ENCODE peak calls at places on chromosomes 3 and 15, in nine cellular contexts. A, U, I, X, G, P, M, Y and D are unnamed samples.

GRCh38 chr3:44032487-44032886 is 209.2 kb upstream of the TOPAZ1 start:
- DNase-seq in A (no peak), U (no peak), I (no peak), X (no peak), G (no peak), P (no peak), M (no peak), Y (no peak), D (no peak)

GRCh38 chr3:50415813-50416212 is 56.5 kb upstream of the TMEM115 start:
- DNase-seq in A (no peak), U (no peak), I (no peak), X (no peak), G (no peak), P (peak), M (no peak), Y (no peak), D (no peak)

GRCh38 chr15:67863442-67863987 is 23.7 kb upstream of the RNU6-1 start:
- DNase-seq in A (peak), U (peak), I (peak), X (peak), G (peak), P (peak), M (peak), Y (peak), D (peak)

GRCh38 chr3:46371802-46372340 is 1.1 kb downstream of the CCR5 start:
- DNase-seq in A (no peak), U (no peak), I (no peak), X (no peak), G (no peak), P (no peak), M (no peak), Y (no peak), D (no peak)

GRCh38 chr15:97875025-97875512 is 85.4 kb upstream of the ARRDC4 start:
- DNase-seq in A (no peak), U (no peak), I (no peak), X (no peak), G (peak), P (no peak), M (no peak), Y (no peak), D (no peak)

GRCh38 chr15:40287968-40288367 is 5.1 kb upstream of the ANKRD63 start:
- DNase-seq in A (no peak), U (no peak), I (no peak), X (no peak), G (peak), P (no peak), M (no peak), Y (no peak), D (no peak)

GRCh38 chr15:100559330-100559729 is 30.6 kb upstream of the CERS3 start:
- DNase-seq in A (no peak), U (no peak), I (no peak), X (no peak), G (no peak), P (peak), M (peak), Y (peak), D (peak)

GRCh38 chr3:15722877-15723623 is 74.7 kb downstream of the ANKRD28 start:
- DNase-seq in A (no peak), U (no peak), I (no peak), X (no peak), G (no peak), P (no peak), M (no peak), Y (no peak), D (no peak)

GRCh38 chr3:56700136-56700535 is 17.1 kb upstream of the TASOR start:
- DNase-seq in A (no peak), U (no peak), I (no peak), X (no peak), G (no peak), P (no peak), M (no peak), Y (no peak), D (no peak)

GRCh38 chr3:9078561-9079240 is 115.4 kb upstream of the RAD18 start:
- DNase-seq in A (no peak), U (peak), I (no peak), X (no peak), G (peak), P (no peak), M (no peak), Y (no peak), D (no peak)

GRCh38 chr3:139555249-139555648 is 15.7 kb upstream of the RBP1 start:
- DNase-seq in A (no peak), U (no peak), I (no peak), X (no peak), G (no peak), P (no peak), M (no peak), Y (peak), D (no peak)

GRCh38 chr15:71807125-71807629 is 3.2 kb upstream of the NR2E3 start:
- DNase-seq in A (no peak), U (no peak), I (no peak), X (no peak), G (no peak), P (no peak), M (no peak), Y (no peak), D (no peak)

GRCh38 chr3:38528457-38528856 is 32.3 kb downstream of the EXOG start:
- DNase-seq in A (no peak), U (no peak), I (no peak), X (no peak), G (no peak), P (no peak), M (no peak), Y (no peak), D (no peak)

GRCh38 chr15:52193321-52193720 is 2.1 kb upstream of the GNB5 start:
- DNase-seq in A (no peak), U (no peak), I (no peak), X (no peak), G (no peak), P (no peak), M (no peak), Y (no peak), D (no peak)

GRCh38 chr15:90550919-90551318 is 21.2 kb downstream of the CRTC3 start:
- DNase-seq in A (no peak), U (no peak), I (no peak), X (no peak), G (no peak), P (no peak), M (no peak), Y (no peak), D (no peak)

GRCh38 chr3:21745971-21746370 is 5.0 kb downstream of the ZNF385D start:
- DNase-seq in A (no peak), U (no peak), I (no peak), X (no peak), G (no peak), P (no peak), M (no peak), Y (peak), D (no peak)

GRCh38 chr15:65512807-65513416 is 4.6 kb downstream of the DPP8 start:
- DNase-seq in A (peak), U (no peak), I (peak), X (peak), G (no peak), P (peak), M (no peak), Y (no peak), D (no peak)

GRCh38 chr3:47874913-47875312 is 72.0 kb downstream of the DHX30 start:
- DNase-seq in A (no peak), U (no peak), I (no peak), X (no peak), G (no peak), P (no peak), M (no peak), Y (peak), D (no peak)

GRCh38 chr3:9862391-9863235 is 17.4 kb downstream of the CIDEC start:
- DNase-seq in A (no peak), U (no peak), I (peak), X (peak), G (peak), P (no peak), M (peak), Y (no peak), D (peak)

GRCh38 chr3:48552111-48552911 is 4.3 kb downstream of the PFKFB4 start:
- DNase-seq in A (peak), U (no peak), I (no peak), X (no peak), G (no peak), P (no peak), M (no peak), Y (no peak), D (peak)

GRCh38 chr3:10520118-10520517 is 14.7 kb upstream of the ATP2B2 start:
- DNase-seq in A (no peak), U (no peak), I (no peak), X (peak), G (no peak), P (no peak), M (no peak), Y (no peak), D (peak)

GRCh38 chr3:56468184-56469106 is at the start of gene ERC2:
- DNase-seq in A (no peak), U (no peak), I (peak), X (peak), G (peak), P (no peak), M (peak), Y (no peak), D (peak)

GRCh38 chr3:156675744-156676466 is 1.5 kb downstream of the TIPARP start:
- DNase-seq in A (peak), U (peak), I (peak), X (peak), G (peak), P (peak), M (peak), Y (peak), D (peak)

GRCh38 chr3:141401095-141401494 is 32.8 kb downstream of the ZBTB38 start:
- DNase-seq in A (no peak), U (no peak), I (no peak), X (no peak), G (no peak), P (no peak), M (no peak), Y (no peak), D (no peak)

GRCh38 chr3:141403576-141403975 is 35.3 kb downstream of the ZBTB38 start:
- DNase-seq in A (no peak), U (no peak), I (no peak), X (no peak), G (no peak), P (no peak), M (no peak), Y (no peak), D (no peak)

GRCh38 chr3:141399979-141400971 is 32.0 kb downstream of the ZBTB38 start:
- DNase-seq in A (no peak), U (no peak), I (no peak), X (no peak), G (no peak), P (no peak), M (peak), Y (no peak), D (no peak)

GRCh38 chr3:141402476-141403171 is 34.3 kb downstream of the ZBTB38 start:
- DNase-seq in A (peak), U (no peak), I (peak), X (peak), G (peak), P (peak), M (peak), Y (peak), D (peak)

GRCh38 chr3:141401584-141402475 is 33.5 kb downstream of the ZBTB38 start:
- DNase-seq in A (no peak), U (no peak), I (peak), X (peak), G (peak), P (no peak), M (peak), Y (no peak), D (peak)
- TF ChIP-seq POLR2A in A (no peak), U (no peak), I (no peak), X (no peak), G (peak), P (no peak), M (peak), Y (no peak), D (no peak)

GRCh38 chr3:194518652-194519051 is 31.9 kb upstream of the ATP13A3 start:
- DNase-seq in A (no peak), U (no peak), I (no peak), X (no peak), G (no peak), P (no peak), M (no peak), Y (peak), D (no peak)

GRCh38 chr3:194512895-194513601 is 26.2 kb upstream of the ATP13A3 start:
- DNase-seq in A (no peak), U (no peak), I (no peak), X (no peak), G (no peak), P (no peak), M (no peak), Y (no peak), D (peak)

GRCh38 chr3:194517333-194517732 is 30.5 kb upstream of the ATP13A3 start:
- DNase-seq in A (no peak), U (no peak), I (no peak), X (no peak), G (no peak), P (no peak), M (no peak), Y (no peak), D (no peak)

GRCh38 chr3:194508486-194509449 is 22.0 kb upstream of the ATP13A3 start:
- DNase-seq in A (no peak), U (no peak), I (no peak), X (no peak), G (no peak), P (no peak), M (no peak), Y (no peak), D (no peak)

DNA sequence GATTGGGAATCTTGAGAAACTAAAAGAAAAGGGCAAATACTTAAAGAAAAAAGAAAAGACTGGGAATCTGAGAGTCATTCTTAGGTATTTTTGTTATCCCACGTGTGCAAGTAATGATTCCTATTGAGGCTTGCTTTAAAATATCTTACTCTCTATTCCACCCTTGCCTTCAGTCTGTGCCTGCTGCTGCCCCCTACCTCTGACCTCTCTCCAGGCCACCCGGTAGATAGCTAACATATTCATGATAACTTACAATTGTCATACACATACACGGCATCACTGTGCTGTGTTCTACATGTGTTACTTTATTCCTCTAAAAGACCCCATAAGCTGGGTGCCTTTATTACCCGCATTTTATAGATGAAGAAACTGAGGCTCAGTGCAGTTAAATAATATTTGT is 27.8 kb upstream of the ATP13A3 start:
- DNase-seq in A (no peak), U (no peak), I (no peak), X (no peak), G (no peak), P (no peak), M (no peak), Y (no peak), D (no peak)
- TF ChIP-seq CTCF in A (no peak), U (peak), I (no peak), X (no peak), G (no peak), P (no peak), M (no peak), Y (no peak), D (no peak)

GRCh38 chr3:122581622-122582021 is 4.2 kb downstream of the PARP15 start:
- DNase-seq in A (no peak), U (no peak), I (no peak), X (no peak), G (no peak), P (no peak), M (no peak), Y (no peak), D (no peak)

GRCh38 chr3:122572940-122573412 is 4.5 kb upstream of the PARP15 start:
- DNase-seq in A (no peak), U (no peak), I (no peak), X (no peak), G (no peak), P (no peak), M (no peak), Y (peak), D (peak)

GRCh38 chr3:122578110-122578740 is 775 bp downstream of the PARP15 start:
- DNase-seq in A (no peak), U (no peak), I (no peak), X (no peak), G (no peak), P (no peak), M (no peak), Y (no peak), D (no peak)

GRCh38 chr3:122576174-122576940 is 1.1 kb upstream of the PARP15 start:
- DNase-seq in A (no peak), U (no peak), I (no peak), X (no peak), G (no peak), P (no peak), M (no peak), Y (no peak), D (no peak)

DNA sequence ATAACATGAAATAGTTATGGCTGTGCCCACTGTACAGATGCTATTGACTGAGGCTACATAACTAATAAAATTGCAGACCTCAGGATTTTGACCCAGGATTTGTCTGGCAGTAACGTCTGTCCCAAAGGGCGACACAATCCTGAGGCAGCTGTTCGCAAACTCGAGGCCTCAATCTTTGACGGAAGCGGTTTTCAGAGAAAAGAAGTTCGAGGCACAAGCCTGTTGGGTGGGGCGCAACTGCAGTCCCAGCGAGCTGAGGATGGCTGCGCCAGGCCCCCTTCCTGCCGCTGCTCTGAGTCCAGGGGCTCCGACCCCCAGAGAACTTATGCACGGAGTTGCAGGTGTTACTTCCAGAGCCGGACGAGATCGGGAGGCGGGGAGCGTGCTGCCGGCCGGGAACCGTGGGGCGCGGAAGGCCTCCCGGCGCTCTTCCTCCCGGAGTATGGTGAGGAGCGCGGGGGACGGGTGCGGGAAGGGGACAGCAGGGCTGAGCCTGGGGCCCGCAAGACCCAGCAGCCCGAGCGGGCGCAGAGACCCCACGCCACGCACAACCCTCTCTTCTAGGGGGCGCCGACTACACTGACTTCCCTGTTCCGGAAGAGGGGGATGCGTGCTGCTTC is at the start of gene PARP15:
- DNase-seq in A (no peak), U (no peak), I (no peak), X (peak), G (no peak), P (no peak), M (peak), Y (no peak), D (no peak)
- TF ChIP-seq POLR2A in A (no peak), U (no peak), I (no peak), X (no peak), G (no peak), P (no peak), M (no peak), Y (no peak), D (no peak)

DNA sequence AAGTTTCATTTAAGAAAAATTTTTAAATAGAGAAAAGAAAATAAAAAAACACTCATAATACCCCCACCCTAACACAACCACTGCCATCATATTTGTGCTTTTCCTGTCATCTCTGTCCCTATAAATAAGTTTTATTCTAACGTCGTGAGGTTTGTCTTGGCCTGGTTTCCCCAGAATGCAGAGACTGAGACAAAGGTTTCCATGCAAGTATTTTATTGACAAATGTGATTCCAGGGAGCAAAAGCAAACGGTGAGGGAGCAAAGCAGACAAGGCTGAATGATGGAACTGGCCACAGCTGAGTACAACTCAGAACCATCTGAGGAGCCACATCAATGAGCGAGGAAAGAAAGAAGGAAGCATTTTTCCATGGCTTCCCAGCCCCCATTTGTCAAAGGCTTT is 37.7 kb upstream of the LARS2 start:
- DNase-seq in A (no peak), U (no peak), I (no peak), X (no peak), G (no peak), P (no peak), M (no peak), Y (no peak), D (no peak)
- TF ChIP-seq CTCF in A (no peak), U (no peak), I (no peak), X (no peak), G (no peak), P (no peak), M (no peak), Y (no peak), D (no peak)

GRCh38 chr3:72324253-72324811 is 523.9 kb downstream of the SHQ1 start:
- DNase-seq in A (no peak), U (no peak), I (no peak), X (no peak), G (no peak), P (no peak), M (no peak), Y (no peak), D (no peak)

GRCh38 chr3:72323794-72324193 is 524.5 kb downstream of the SHQ1 start:
- DNase-seq in A (peak), U (no peak), I (no peak), X (no peak), G (no peak), P (no peak), M (no peak), Y (no peak), D (no peak)

GRCh38 chr3:72320096-72320910 is 527.9 kb downstream of the SHQ1 start:
- DNase-seq in A (no peak), U (no peak), I (no peak), X (no peak), G (no peak), P (no peak), M (no peak), Y (no peak), D (no peak)

GRCh38 chr3:72320911-72321385 is 527.3 kb downstream of the SHQ1 start:
- DNase-seq in A (no peak), U (no peak), I (peak), X (no peak), G (no peak), P (no peak), M (no peak), Y (no peak), D (no peak)

GRCh38 chr3:72322264-72322976 is 525.8 kb downstream of the SHQ1 start:
- DNase-seq in A (no peak), U (no peak), I (no peak), X (no peak), G (no peak), P (no peak), M (no peak), Y (no peak), D (no peak)
- TF ChIP-seq POLR2A in A (no peak), U (no peak), I (no peak), X (no peak), G (no peak), P (no peak), M (no peak), Y (no peak), D (no peak)

GRCh38 chr15:29821416-29822099 is 710 bp downstream of the TJP1 start:
- DNase-seq in A (peak), U (peak), I (peak), X (peak), G (peak), P (peak), M (peak), Y (peak), D (peak)
- TF ChIP-seq CTCF in A (no peak), U (no peak), I (no peak), X (no peak), G (no peak), P (no peak), M (peak), Y (peak), D (no peak)

GRCh38 chr15:85380860-85381535 is 595 bp downstream of the AKAP13 start:
- DNase-seq in A (no peak), U (no peak), I (peak), X (peak), G (peak), P (peak), M (peak), Y (no peak), D (peak)
- TF ChIP-seq POLR2A in A (no peak), U (no peak), I (no peak), X (no peak), G (no peak), P (no peak), M (no peak), Y (no peak), D (no peak)

DNA sequence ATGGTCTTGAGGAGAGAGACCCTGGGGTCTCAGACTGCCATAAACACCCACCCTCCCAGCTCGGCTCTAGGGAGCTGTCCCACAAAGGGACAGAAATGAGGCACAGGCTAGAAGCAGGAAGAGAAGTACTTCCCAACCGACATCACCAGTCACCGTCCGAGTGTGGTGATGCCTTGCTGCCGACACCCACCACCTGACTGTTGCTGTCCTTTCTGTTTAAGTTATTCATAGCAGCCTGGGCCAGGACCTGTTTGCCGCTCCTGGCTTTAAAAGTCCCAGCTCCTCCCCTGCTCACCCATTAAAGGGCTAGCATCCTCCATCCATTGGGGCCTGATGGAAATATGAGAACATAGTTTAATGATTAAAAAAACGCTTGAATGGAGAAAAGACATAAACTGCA is 13.2 kb upstream of the SPG11 start:
- DNase-seq in A (no peak), U (no peak), I (no peak), X (no peak), G (no peak), P (no peak), M (no peak), Y (no peak), D (no peak)
- TF ChIP-seq CTCF in A (no peak), U (no peak), I (no peak), X (no peak), G (no peak), P (no peak), M (no peak), Y (no peak), D (no peak)

GRCh38 chr15:63600646-63601025 is 3.4 kb downstream of the FBXL22 start:
- DNase-seq in A (peak), U (peak), I (peak), X (peak), G (peak), P (peak), M (peak), Y (peak), D (peak)
- TF ChIP-seq POLR2A in A (peak), U (peak), I (peak), X (peak), G (peak), P (no peak), M (peak), Y (peak), D (no peak)